ENCODE peak calls at places on chromosomes 16 and 17, in four cellular contexts. E is tibial artery; Q is CD4-positive, CD25-positive, alpha-beta regulatory T cell; T is left ventricle myocardium inferior. N is an unnamed sample. For H3K9me3, the result is how much of the 10 kb centered on the place peaks cover.

GRCh38 chr16:11127610-11128195 is 128.3 kb downstream of the SOCS1 start:
- DNase-seq in E (peak), Q (no peak), T (no peak), N (no peak)

GRCh38 chr17:80481284-80482057 is 5.1 kb upstream of the NPTX1 start:
- DNase-seq in E (no peak), Q (no peak), T (no peak), N (no peak)

GRCh38 chr17:73069164-73069774 is 23.2 kb downstream of the SLC39A11 start:
- DNase-seq in E (no peak), Q (no peak), T (no peak), N (no peak)

GRCh38 chr16:3089717-3090592 is 9.1 kb downstream of the ZSCAN10 start:
- DNase-seq in E (no peak), Q (no peak), T (no peak), N (no peak)

GRCh38 chr16:47408491-47408890 is 52.4 kb downstream of the ITFG1 start:
- DNase-seq in E (no peak), Q (no peak), T (no peak), N (no peak)

GRCh38 chr17:83099570-83100181 is 20.3 kb downstream of the METRNL start:
- DNase-seq in E (peak), Q (no peak), T (no peak), N (no peak)

GRCh38 chr16:20960899-20961298 is 60.3 kb downstream of the LYRM1 start:
- DNase-seq in E (no peak), Q (no peak), T (no peak), N (no peak)

GRCh38 chr16:30003670-30004423 is 7.0 kb downstream of the DOC2A start:
- DNase-seq in E (no peak), Q (no peak), T (no peak), N (no peak)

GRCh38 chr16:24253192-24253591 is 2.9 kb upstream of the CACNG3 start:
- DNase-seq in E (no peak), Q (peak), T (no peak), N (peak)

GRCh38 chr17:62802531-62803205 is 5.4 kb downstream of the MARCHF10 start:
- DNase-seq in E (no peak), Q (no peak), T (no peak), N (no peak)

GRCh38 chr16:22328081-22328725 is 31.0 kb downstream of the POLR3E start:
- DNase-seq in E (no peak), Q (no peak), T (no peak), N (no peak)

GRCh38 chr16:88785106-88785924 is at the start of gene PIEZO1:
- DNase-seq in E (peak), Q (peak), T (peak), N (peak)

GRCh38 chr17:31004160-31004559 is 33.3 kb downstream of the RNF135 start:
- DNase-seq in E (no peak), Q (no peak), T (no peak), N (no peak)

GRCh38 chr17:44971776-44972483 is 3.8 kb upstream of the C1QL1 start:
- DNase-seq in E (no peak), Q (peak), T (no peak), N (no peak)

GRCh38 chr16:72894291-72895151 is 153.4 kb downstream of the ZFHX3 start:
- DNase-seq in E (peak), Q (no peak), T (no peak), N (no peak)

GRCh38 chr17:79613195-79613517 is 2.3 kb upstream of the RBFOX3 start:
- DNase-seq in E (no peak), Q (no peak), T (no peak), N (no peak)

GRCh38 chr17:57106107-57106835 is 21.2 kb downstream of the AKAP1 start:
- DNase-seq in E (no peak), Q (no peak), T (peak), N (peak)

GRCh38 chr16:87678618-87679017 is 76.3 kb downstream of the JPH3 start:
- DNase-seq in E (no peak), Q (no peak), T (no peak), N (no peak)

GRCh38 chr17:71184716-71185115 is 936.1 kb upstream of the SOX9 start:
- DNase-seq in E (no peak), Q (no peak), T (no peak), N (peak)

GRCh38 chr16:82999711-83000110 is 372.9 kb downstream of the CDH13 start:
- DNase-seq in E (no peak), Q (no peak), T (no peak), N (no peak)

GRCh38 chr16:81833751-81834150 is 54.7 kb downstream of the PLCG2 start:
- DNase-seq in E (no peak), Q (no peak), T (no peak), N (no peak)

GRCh38 chr17:17716837-17717523 is 35.7 kb downstream of the RAI1 start:
- DNase-seq in E (no peak), Q (no peak), T (no peak), N (no peak)

GRCh38 chr17:74049167-74049797 is 154.2 kb upstream of the RPL38 start:
- DNase-seq in E (no peak), Q (no peak), T (no peak), N (no peak)

GRCh38 chr16:4982056-4982867 is 24.1 kb downstream of the SEC14L5 start:
- DNase-seq in E (no peak), Q (no peak), T (peak), N (peak)

GRCh38 chr17:7004398-7005253 is 7.8 kb upstream of the RNASEK start:
- DNase-seq in E (no peak), Q (peak), T (no peak), N (peak)

GRCh38 chr17:58279736-58280479 is 827 bp downstream of the MPO start:
- DNase-seq in E (no peak), Q (no peak), T (no peak), N (no peak)

GRCh38 chr16:57755061-57755684 is 19.6 kb downstream of the KATNB1 start:
- DNase-seq in E (no peak), Q (no peak), T (peak), N (no peak)

GRCh38 chr17:14301761-14302401 is 1.0 kb downstream of the HS3ST3B1 start:
- DNase-seq in E (no peak), Q (peak), T (peak), N (no peak)

GRCh38 chr17:4583796-4584124 is 569 bp upstream of the SMTNL2 start:
- DNase-seq in E (no peak), Q (no peak), T (no peak), N (peak)

GRCh38 chr16:29961479-29962343 is at the start of gene TMEM219:
- DNase-seq in E (peak), Q (peak), T (peak), N (peak)

GRCh38 chr17:4136373-4136772 is 6.5 kb downstream of the ZZEF1 start:
- DNase-seq in E (peak), Q (no peak), T (peak), N (peak)

GRCh38 chr16:30121741-30122620 is 1.0 kb downstream of the MAPK3 start:
- DNase-seq in E (peak), Q (no peak), T (peak), N (peak)

GRCh38 chr16:58152246-58152868 is 23.2 kb upstream of the CFAP20 start:
- DNase-seq in E (no peak), Q (no peak), T (no peak), N (no peak)

GRCh38 chr16:24917236-24917635 is 71.5 kb downstream of the SLC5A11 start:
- DNase-seq in E (no peak), Q (no peak), T (no peak), N (no peak)

GRCh38 chr16:67151431-67152097 is 766 bp upstream of the B3GNT9 start:
- DNase-seq in E (no peak), Q (no peak), T (no peak), N (no peak)

GRCh38 chr16:50282010-50282538 is 15.7 kb downstream of the ADCY7 start:
- DNase-seq in E (peak), Q (peak), T (peak), N (peak)

GRCh38 chr17:38925263-38925995 is at the start of gene LASP1NB:
- DNase-seq in E (peak), Q (peak), T (no peak), N (peak)

GRCh38 chr16:85483424-85483823 is 129.7 kb upstream of the GSE1 start:
- DNase-seq in E (no peak), Q (no peak), T (no peak), N (no peak)

GRCh38 chr17:53912117-53912516 is 89.4 kb downstream of the KIF2B start:
- DNase-seq in E (no peak), Q (no peak), T (no peak), N (no peak)

GRCh38 chr17:77110006-77110374 is 30.8 kb upstream of the SEC14L1 start:
- DNase-seq in E (no peak), Q (peak), T (no peak), N (peak)
- H3K4me3 ChIP-seq in E (no peak), Q (no peak), T (no peak), N (no peak)

DNA sequence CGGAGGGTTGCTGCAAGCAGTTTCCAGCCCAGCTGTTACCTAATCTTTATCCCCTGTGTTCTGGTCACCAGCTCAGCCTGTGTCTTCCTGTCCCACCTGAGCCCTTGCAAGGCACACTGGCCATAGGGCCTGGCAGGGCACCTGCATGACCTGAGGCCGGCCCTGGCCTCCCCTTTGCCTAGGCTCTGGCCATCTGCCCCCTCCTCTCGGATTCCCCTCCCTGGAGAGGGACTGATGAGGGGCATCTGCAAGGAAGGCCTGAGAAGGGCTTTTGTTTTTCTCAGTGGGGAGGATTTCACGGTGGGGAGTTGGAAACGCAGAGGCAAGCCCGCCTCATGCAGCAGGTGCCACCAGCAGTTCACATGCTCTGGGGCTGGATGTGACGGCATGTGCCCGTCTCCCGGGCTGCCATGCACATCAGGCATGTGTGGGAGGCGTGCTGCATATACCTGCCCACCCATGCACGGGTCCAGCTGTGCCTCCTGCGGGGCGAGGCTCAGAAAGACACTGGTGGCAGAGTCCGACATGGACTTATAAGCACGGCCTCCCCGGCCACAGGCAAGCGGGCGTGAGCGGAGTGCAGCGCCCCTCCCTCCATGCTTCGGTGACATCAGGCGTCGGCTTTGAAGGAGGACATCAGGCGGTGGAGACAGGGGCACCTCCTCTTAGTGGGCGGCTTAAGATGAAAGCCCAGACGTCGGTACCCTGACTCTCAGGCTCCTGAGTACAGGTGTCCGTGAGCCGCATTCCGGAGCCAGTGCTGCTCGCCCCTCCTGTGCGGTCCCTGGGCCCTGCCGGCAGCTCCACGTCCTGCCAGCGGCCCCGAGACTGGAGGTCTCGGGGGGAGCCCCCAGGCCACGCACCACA is 16.5 kb downstream of the ASPSCR1 start:
- DNase-seq in E (peak), Q (no peak), T (no peak), N (no peak)
- H3K27ac ChIP-seq in E (no peak), Q (no peak), T (no peak), N (no peak)

GRCh38 chr16:35188288-35189155 is 1729.1 kb downstream of the TP53TG3F start:
- DNase-seq in E (peak), Q (no peak), T (no peak), N (no peak)
- H3K9me3 ChIP-seq in E (under half), Q (under half), T (under half), N (under half)

GRCh38 chr17:60598001-60598736 is 1.8 kb upstream of the PPM1D start:
- DNase-seq in E (no peak), Q (no peak), T (no peak), N (no peak)

GRCh38 chr17:60597297-60597696 is 2.7 kb upstream of the PPM1D start:
- DNase-seq in E (no peak), Q (no peak), T (no peak), N (no peak)

GRCh38 chr17:60599220-60599619 is 773 bp upstream of the PPM1D start:
- DNase-seq in E (no peak), Q (no peak), T (no peak), N (no peak)

GRCh38 chr17:60592750-60593149 is 7.2 kb upstream of the PPM1D start:
- DNase-seq in E (no peak), Q (no peak), T (no peak), N (no peak)

DNA sequence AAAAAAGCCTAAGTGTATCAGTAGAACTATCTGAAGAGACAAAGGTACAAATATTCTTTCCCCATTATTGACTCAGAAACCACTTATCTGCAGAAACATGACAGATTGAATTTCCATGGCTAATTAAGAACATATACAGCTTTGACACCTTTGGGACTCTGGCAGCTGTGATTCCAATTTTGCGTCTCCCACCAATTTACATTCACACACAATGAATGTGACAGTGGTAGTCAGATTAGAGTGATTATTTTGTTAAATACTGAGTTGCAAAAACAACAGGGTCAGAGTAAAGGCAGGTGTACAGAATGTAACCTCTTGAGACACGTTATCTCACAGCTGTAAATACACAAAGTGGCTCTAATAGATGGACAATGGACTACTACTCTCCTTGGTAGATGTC is 5.2 kb upstream of the PPM1D start:
- DNase-seq in E (no peak), Q (no peak), T (no peak), N (no peak)
- H3K4me3 ChIP-seq in E (no peak), Q (no peak), T (no peak), N (no peak)

N was measured in heart right ventricle.